ENCODE peak calls at places on chromosomes 1 and 21, in five cellular contexts. One of them, this sample, is unnamed.

GRCh38 chr1:209130886-209131285 is 452.6 kb upstream of the CAMK1G start:
- DNase-seq in CD8-positive, alpha-beta T cell: no peak
- DNase-seq in activated B cell treated with CpG ODN at 0.5 μM for 24 hours: no peak
- DNase-seq in HCT116: no peak
- DNase-seq in lower lobe of right lung: no peak
- DNase-seq in this sample: no peak

GRCh38 chr1:226364129-226364899 is 43.6 kb downstream of the PARP1 start:
- DNase-seq in CD8-positive, alpha-beta T cell: no peak
- DNase-seq in activated B cell treated with CpG ODN at 0.5 μM for 24 hours: no peak
- DNase-seq in HCT116: no peak
- DNase-seq in lower lobe of right lung: no peak
- DNase-seq in this sample: no peak

GRCh38 chr21:41743321-41744027 is 23.4 kb downstream of the RIPK4 start:
- DNase-seq in CD8-positive, alpha-beta T cell: no peak
- DNase-seq in activated B cell treated with CpG ODN at 0.5 μM for 24 hours: no peak
- DNase-seq in HCT116: no peak
- DNase-seq in lower lobe of right lung: no peak
- DNase-seq in this sample: no peak

GRCh38 chr1:32900956-32901822 is at the start of gene TMEM54:
- DNase-seq in CD8-positive, alpha-beta T cell: no peak
- DNase-seq in activated B cell treated with CpG ODN at 0.5 μM for 24 hours: no peak
- DNase-seq in HCT116: no peak
- DNase-seq in lower lobe of right lung: peak; percentile 69
- DNase-seq in this sample: no peak

GRCh38 chr1:228099331-228099732 is 3.8 kb downstream of the C1orf35 start:
- DNase-seq in CD8-positive, alpha-beta T cell: no peak
- DNase-seq in activated B cell treated with CpG ODN at 0.5 μM for 24 hours: peak; percentile 12
- DNase-seq in HCT116: no peak
- DNase-seq in lower lobe of right lung: no peak
- DNase-seq in this sample: no peak

GRCh38 chr1:198623920-198624647 is 14.8 kb upstream of the PTPRC start:
- DNase-seq in CD8-positive, alpha-beta T cell: no peak
- DNase-seq in activated B cell treated with CpG ODN at 0.5 μM for 24 hours: no peak
- DNase-seq in HCT116: no peak
- DNase-seq in lower lobe of right lung: no peak
- DNase-seq in this sample: no peak

GRCh38 chr1:53860967-53861411 is 22.9 kb upstream of the NDC1 start:
- DNase-seq in CD8-positive, alpha-beta T cell: peak; percentile 48
- DNase-seq in activated B cell treated with CpG ODN at 0.5 μM for 24 hours: no peak
- DNase-seq in HCT116: peak; percentile 32
- DNase-seq in lower lobe of right lung: no peak
- DNase-seq in this sample: peak; percentile 15

GRCh38 chr1:77511440-77511840 is 171.0 kb downstream of the ZZZ3 start:
- DNase-seq in CD8-positive, alpha-beta T cell: no peak
- DNase-seq in activated B cell treated with CpG ODN at 0.5 μM for 24 hours: no peak
- DNase-seq in HCT116: no peak
- DNase-seq in lower lobe of right lung: no peak
- DNase-seq in this sample: no peak

GRCh38 chr1:248421384-248421783 is 18.5 kb downstream of the OR2T1 start:
- DNase-seq in CD8-positive, alpha-beta T cell: no peak
- DNase-seq in activated B cell treated with CpG ODN at 0.5 μM for 24 hours: no peak
- DNase-seq in HCT116: no peak
- DNase-seq in lower lobe of right lung: no peak
- DNase-seq in this sample: no peak

GRCh38 chr1:163664706-163665321 is 343.1 kb downstream of the NUF2 start:
- DNase-seq in CD8-positive, alpha-beta T cell: no peak
- DNase-seq in activated B cell treated with CpG ODN at 0.5 μM for 24 hours: no peak
- DNase-seq in HCT116: no peak
- DNase-seq in lower lobe of right lung: no peak
- DNase-seq in this sample: no peak

GRCh38 chr21:27240901-27241300 is 274.0 kb upstream of the ADAMTS5 start:
- DNase-seq in CD8-positive, alpha-beta T cell: no peak
- DNase-seq in activated B cell treated with CpG ODN at 0.5 μM for 24 hours: no peak
- DNase-seq in HCT116: no peak
- DNase-seq in lower lobe of right lung: no peak
- DNase-seq in this sample: no peak

GRCh38 chr1:24112381-24113169 is 640 bp upstream of the MYOM3 start:
- DNase-seq in CD8-positive, alpha-beta T cell: peak; percentile 39
- DNase-seq in activated B cell treated with CpG ODN at 0.5 μM for 24 hours: no peak
- DNase-seq in HCT116: peak; percentile 18
- DNase-seq in lower lobe of right lung: peak; percentile 83
- DNase-seq in this sample: no peak

GRCh38 chr1:18805925-18806849 is 53.3 kb downstream of the TAS1R2 start:
- DNase-seq in CD8-positive, alpha-beta T cell: no peak
- DNase-seq in activated B cell treated with CpG ODN at 0.5 μM for 24 hours: no peak
- DNase-seq in HCT116: no peak
- DNase-seq in lower lobe of right lung: no peak
- DNase-seq in this sample: no peak

This sample was measured in T-helper 9 cell.